ENCODE peak calls at places on chromosomes 12 and 14, in nine cellular contexts. I is NCI-H1694; C is HT-29; D is left colon; R is activated CD8-positive, alpha-beta memory T cell treated with anti-CD3 and anti-CD28 coated beads for 4 hours; N is erythroblast; Q is bronchial epithelial cell; H is nephron progenitor cell; P is dorsolateral prefrontal cortex. E is an unnamed sample.

GRCh38 chr12:93947486-93947885 is 200.9 kb upstream of the PLXNC1 start:
- DNase-seq in H (no peak), D (no peak), R (no peak), I (no peak), C (no peak), P (no peak), N (no peak), Q (no peak), E (no peak)

GRCh38 chr12:30440826-30441602 is 254.7 kb downstream of the IPO8 start:
- DNase-seq in N (no peak), H (peak), C (peak), R (no peak), I (peak), D (no peak), P (no peak), Q (peak), E (peak)

GRCh38 chr12:48002773-48003218 is 1.5 kb downstream of the COL2A1 start:
- DNase-seq in H (peak), R (no peak), P (no peak), D (peak), I (no peak), N (no peak), C (no peak), Q (peak), E (peak)

GRCh38 chr12:25054783-25055144 is 105.9 kb upstream of the BCAT1 start:
- DNase-seq in H (no peak), I (peak), R (peak), N (peak), D (no peak), C (no peak), Q (peak), P (no peak), E (peak)

GRCh38 chr14:58060077-58060476 is 91.9 kb downstream of the ARMH4 start:
- DNase-seq in C (no peak), D (no peak), N (no peak), H (no peak), P (no peak), R (no peak), I (no peak), Q (peak), E (peak)

GRCh38 chr12:14424545-14424944 is 59.1 kb downstream of the ATF7IP start:
- DNase-seq in R (no peak), P (no peak), N (no peak), D (no peak), C (no peak), Q (no peak), H (no peak), I (no peak), E (no peak)

GRCh38 chr12:65822732-65823480 is 1.4 kb upstream of the HMGA2 start:
- DNase-seq in D (peak), R (no peak), H (peak), P (no peak), C (peak), I (no peak), N (peak), Q (peak), E (peak)

GRCh38 chr12:5964913-5965900 is 20.1 kb upstream of the ANO2 start:
- DNase-seq in R (no peak), N (no peak), Q (peak), I (no peak), P (no peak), D (no peak), C (no peak), H (no peak), E (peak)

GRCh38 chr12:107411792-107412535 is 273.6 kb upstream of the PWP1 start:
- DNase-seq in R (no peak), C (no peak), N (no peak), D (no peak), P (no peak), H (no peak), I (no peak), Q (peak), E (peak)

GRCh38 chr14:64095620-64096019 is 198.6 kb downstream of the ESR2 start:
- DNase-seq in D (no peak), C (no peak), H (no peak), P (no peak), Q (peak), I (no peak), R (no peak), N (no peak), E (peak)

GRCh38 chr12:130401703-130402102 is 64.0 kb downstream of the PIWIL1 start:
- DNase-seq in N (peak), C (peak), I (peak), Q (no peak), P (no peak), H (no peak), R (no peak), D (no peak), E (no peak)

GRCh38 chr12:116436561-116437249 is 122.5 kb upstream of the MAP1LC3B2 start:
- DNase-seq in C (no peak), H (no peak), D (peak), N (no peak), I (no peak), P (no peak), R (no peak), Q (no peak), E (no peak)

GRCh38 chr12:3752096-3752709 is 706 bp downstream of the CRACR2A start:
- DNase-seq in R (peak), H (no peak), I (no peak), C (peak), P (no peak), Q (no peak), N (peak), D (peak), E (no peak)

GRCh38 chr14:76768201-76768656 is 7.0 kb downstream of the VASH1 start:
- DNase-seq in N (peak), P (no peak), Q (no peak), D (peak), H (no peak), I (no peak), C (no peak), R (peak), E (no peak)

GRCh38 chr12:119696943-119697342 is 29.0 kb downstream of the PRKAB1 start:
- DNase-seq in C (no peak), D (no peak), Q (no peak), P (no peak), R (no peak), N (no peak), H (no peak), I (no peak), E (no peak)

GRCh38 chr12:121038861-121039654 is at the start of gene OASL:
- DNase-seq in P (no peak), H (no peak), D (peak), R (peak), N (no peak), C (peak), I (no peak), Q (peak), E (peak)

GRCh38 chr14:56821177-56821576 is 10.9 kb upstream of the OTX2 start:
- DNase-seq in H (no peak), R (no peak), P (no peak), D (no peak), N (no peak), Q (no peak), I (peak), C (no peak), E (no peak)

GRCh38 chr12:29921307-29921706 is 137.6 kb upstream of the TMTC1 start:
- DNase-seq in H (no peak), C (peak), Q (peak), R (no peak), P (no peak), D (no peak), N (no peak), I (no peak), E (peak)

GRCh38 chr12:116492703-116493324 is 66.4 kb upstream of the MAP1LC3B2 start:
- DNase-seq in H (no peak), I (no peak), C (peak), Q (peak), D (no peak), N (peak), R (no peak), P (no peak), E (peak)

GRCh38 chr12:107399061-107399460 is 286.5 kb upstream of the PWP1 start:
- DNase-seq in R (no peak), P (no peak), H (no peak), N (no peak), Q (no peak), I (no peak), D (no peak), C (no peak), E (no peak)

GRCh38 chr14:58141893-58142292 is 10.1 kb downstream of the ARMH4 start:
- DNase-seq in H (no peak), R (no peak), N (no peak), D (no peak), P (no peak), Q (no peak), I (no peak), C (no peak), E (no peak)

GRCh38 chr14:95141684-95142083 is 15.6 kb downstream of the DICER1 start:
- DNase-seq in C (no peak), R (no peak), D (no peak), N (no peak), H (no peak), Q (no peak), P (no peak), I (no peak), E (no peak)

GRCh38 chr14:21748869-21749303 is 75.3 kb upstream of the OR4E1 start:
- DNase-seq in P (peak), R (no peak), Q (peak), I (peak), H (peak), D (peak), N (peak), C (peak), E (peak)

GRCh38 chr14:77967110-77967509 is 167.2 kb downstream of the ADCK1 start:
- DNase-seq in N (no peak), I (no peak), C (no peak), H (no peak), P (no peak), D (no peak), R (no peak), Q (no peak), E (no peak)

GRCh38 chr12:121248611-121249010 is 38.7 kb downstream of the P2RX4 start:
- DNase-seq in I (no peak), P (no peak), D (peak), C (no peak), R (no peak), N (no peak), Q (no peak), H (peak), E (no peak)

GRCh38 chr12:118446247-118446646 is 69.9 kb downstream of the SUDS3 start:
- DNase-seq in D (no peak), H (no peak), N (no peak), P (no peak), R (no peak), C (no peak), I (no peak), Q (no peak), E (no peak)

GRCh38 chr12:98618952-98619351 is 25.5 kb downstream of the SLC25A3 start:
- DNase-seq in N (no peak), C (no peak), I (no peak), P (no peak), Q (peak), H (no peak), D (no peak), R (no peak), E (peak)

GRCh38 chr14:106459971-106460730 is 933.8 kb downstream of the TMEM121 start:
- DNase-seq in H (no peak), D (no peak), I (peak), C (peak), N (peak), R (peak), Q (no peak), P (no peak), E (no peak)

GRCh38 chr12:58588771-58589170 is 331.5 kb downstream of the LRIG3 start:
- DNase-seq in N (no peak), R (no peak), H (no peak), I (no peak), C (no peak), Q (peak), D (no peak), P (no peak), E (peak)

GRCh38 chr12:29543036-29543435 is 45.5 kb upstream of the OVCH1 start:
- DNase-seq in D (no peak), C (no peak), I (no peak), P (no peak), N (no peak), R (no peak), H (no peak), Q (no peak), E (no peak)

GRCh38 chr14:100737526-100737925 is 10.8 kb downstream of the DLK1 start:
- DNase-seq in R (no peak), N (no peak), Q (no peak), C (no peak), I (no peak), P (no peak), D (no peak), H (no peak), E (no peak)

GRCh38 chr14:76687611-76688372 is 73.5 kb upstream of the VASH1 start:
- DNase-seq in N (no peak), H (no peak), C (no peak), D (peak), I (no peak), Q (peak), R (no peak), P (no peak), E (no peak)

GRCh38 chr14:69582207-69582606 is 7.5 kb upstream of the CCDC177 start:
- DNase-seq in I (no peak), H (no peak), Q (peak), D (no peak), P (no peak), N (no peak), R (no peak), C (no peak), E (peak)

GRCh38 chr12:2957816-2958431 is 1.3 kb upstream of the TEAD4 start:
- DNase-seq in N (no peak), I (no peak), H (no peak), P (no peak), C (no peak), R (no peak), Q (peak), D (no peak), E (peak)

GRCh38 chr14:59463773-59464650 is 1.2 kb downstream of the GPR135 start:
- DNase-seq in Q (no peak), P (peak), C (no peak), H (peak), D (peak), I (no peak), R (no peak), N (no peak), E (peak)

GRCh38 chr12:2013527-2014223 is 9.4 kb upstream of the DCP1B start:
- DNase-seq in R (no peak), H (peak), C (no peak), Q (no peak), I (no peak), P (peak), N (no peak), D (no peak), E (no peak)

GRCh38 chr12:107884769-107885694 is 110.5 kb downstream of the ASCL4 start:
- DNase-seq in Q (peak), N (peak), P (peak), D (peak), R (no peak), I (peak), H (peak), C (peak), E (peak)

GRCh38 chr14:60349663-60350365 is 100.8 kb downstream of the PPM1A start:
- DNase-seq in D (peak), C (peak), N (peak), R (no peak), Q (peak), I (peak), H (peak), P (peak), E (peak)